ENCODE peak calls at places on chromosomes 3 and 15, in seven cellular contexts. One of them, this sample, is unnamed.

GRCh38 chr3:64048631-64049061 is 25.4 kb upstream of the PSMD6 start:
- DNase-seq in hepatocyte: no peak
- DNase-seq in vagina: no peak
- DNase-seq in endothelial cell of umbilical vein: peak; percentile 57
- DNase-seq in uterus: no peak
- DNase-seq in GM23248: peak; percentile 67
- DNase-seq in SJSA1: no peak
- DNase-seq in this sample: no peak

GRCh38 chr3:114660124-114660523 is 366.3 kb downstream of the TIGIT start:
- DNase-seq in hepatocyte: peak; percentile 11
- DNase-seq in vagina: no peak
- DNase-seq in endothelial cell of umbilical vein: peak; percentile 93
- DNase-seq in uterus: no peak
- DNase-seq in GM23248: peak; percentile 48
- DNase-seq in SJSA1: no peak
- DNase-seq in this sample: peak; percentile 44

GRCh38 chr3:36700537-36701248 is 63.7 kb downstream of the DCLK3 start:
- DNase-seq in hepatocyte: peak; percentile 75
- DNase-seq in vagina: no peak
- DNase-seq in endothelial cell of umbilical vein: peak; percentile 52
- DNase-seq in uterus: peak; percentile 53
- DNase-seq in GM23248: peak; percentile 89
- DNase-seq in SJSA1: peak; percentile 45
- DNase-seq in this sample: peak; percentile 16

GRCh38 chr3:187360087-187360486 is 8.1 kb upstream of the RTP4 start:
- DNase-seq in hepatocyte: no peak
- DNase-seq in vagina: no peak
- DNase-seq in endothelial cell of umbilical vein: no peak
- DNase-seq in uterus: no peak
- DNase-seq in GM23248: no peak
- DNase-seq in SJSA1: no peak
- DNase-seq in this sample: no peak

GRCh38 chr3:120265989-120266388 is 19.0 kb downstream of the GPR156 start:
- DNase-seq in hepatocyte: no peak
- DNase-seq in vagina: no peak
- DNase-seq in endothelial cell of umbilical vein: no peak
- DNase-seq in uterus: no peak
- DNase-seq in GM23248: no peak
- DNase-seq in SJSA1: no peak
- DNase-seq in this sample: no peak

GRCh38 chr3:105806361-105806760 is 62.5 kb downstream of the CBLB start:
- DNase-seq in hepatocyte: no peak
- DNase-seq in vagina: no peak
- DNase-seq in endothelial cell of umbilical vein: peak; percentile 66
- DNase-seq in uterus: no peak
- DNase-seq in GM23248: peak; percentile 72
- DNase-seq in SJSA1: peak; percentile 24
- DNase-seq in this sample: no peak

GRCh38 chr3:15300318-15301078 is 31.9 kb downstream of the SH3BP5 start:
- DNase-seq in hepatocyte: no peak
- DNase-seq in vagina: no peak
- DNase-seq in endothelial cell of umbilical vein: peak; percentile 94
- DNase-seq in uterus: no peak
- DNase-seq in GM23248: peak; percentile 93
- DNase-seq in SJSA1: peak; percentile 47
- DNase-seq in this sample: no peak

GRCh38 chr3:72255736-72256559 is 471.0 kb upstream of the PROK2 start:
- DNase-seq in hepatocyte: peak; percentile 48
- DNase-seq in vagina: no peak
- DNase-seq in endothelial cell of umbilical vein: peak; percentile 26
- DNase-seq in uterus: peak; percentile 44
- DNase-seq in GM23248: no peak
- DNase-seq in SJSA1: peak; percentile 71
- DNase-seq in this sample: peak; percentile 26

GRCh38 chr15:66359740-66360139 is 3.3 kb upstream of the TIPIN start:
- DNase-seq in hepatocyte: peak; percentile 57
- DNase-seq in vagina: no peak
- DNase-seq in endothelial cell of umbilical vein: no peak
- DNase-seq in uterus: no peak
- DNase-seq in GM23248: no peak
- DNase-seq in SJSA1: no peak
- DNase-seq in this sample: no peak

GRCh38 chr3:189267981-189268613 is 96.3 kb downstream of the TPRG1 start:
- DNase-seq in hepatocyte: no peak
- DNase-seq in vagina: no peak
- DNase-seq in endothelial cell of umbilical vein: no peak
- DNase-seq in uterus: no peak
- DNase-seq in GM23248: peak; percentile 57
- DNase-seq in SJSA1: no peak
- DNase-seq in this sample: no peak

GRCh38 chr3:15151166-15151565 is 52.2 kb upstream of the RBSN start:
- DNase-seq in hepatocyte: no peak
- DNase-seq in vagina: no peak
- DNase-seq in endothelial cell of umbilical vein: no peak
- DNase-seq in uterus: no peak
- DNase-seq in GM23248: no peak
- DNase-seq in SJSA1: no peak
- DNase-seq in this sample: no peak

GRCh38 chr3:21613372-21614070 is 137.5 kb downstream of the ZNF385D start:
- DNase-seq in hepatocyte: no peak
- DNase-seq in vagina: no peak
- DNase-seq in endothelial cell of umbilical vein: no peak
- DNase-seq in uterus: no peak
- DNase-seq in GM23248: no peak
- DNase-seq in SJSA1: no peak
- DNase-seq in this sample: no peak

GRCh38 chr15:42155546-42156265 is 730 bp downstream of the PLA2G4F start:
- DNase-seq in hepatocyte: peak; percentile 82
- DNase-seq in vagina: no peak
- DNase-seq in endothelial cell of umbilical vein: no peak
- DNase-seq in uterus: no peak
- DNase-seq in GM23248: no peak
- DNase-seq in SJSA1: no peak
- DNase-seq in this sample: no peak

GRCh38 chr15:67125589-67126502 is 60.4 kb downstream of the SMAD3 start:
- DNase-seq in hepatocyte: peak; percentile 68
- DNase-seq in vagina: no peak
- DNase-seq in endothelial cell of umbilical vein: peak; percentile 94
- DNase-seq in uterus: peak; percentile 79
- DNase-seq in GM23248: peak; percentile 98
- DNase-seq in SJSA1: peak; percentile 88
- DNase-seq in this sample: peak; percentile 84

GRCh38 chr3:194206375-194206774 is 70.4 kb downstream of the HES1 start:
- DNase-seq in hepatocyte: no peak
- DNase-seq in vagina: no peak
- DNase-seq in endothelial cell of umbilical vein: peak; percentile 76
- DNase-seq in uterus: peak; percentile 80
- DNase-seq in GM23248: peak; percentile 21
- DNase-seq in SJSA1: no peak
- DNase-seq in this sample: peak; percentile 34

GRCh38 chr3:149968216-149968615 is 2.5 kb downstream of the PFN2 start:
- DNase-seq in hepatocyte: no peak
- DNase-seq in vagina: no peak
- DNase-seq in endothelial cell of umbilical vein: no peak
- DNase-seq in uterus: no peak
- DNase-seq in GM23248: peak; percentile 54
- DNase-seq in SJSA1: peak; percentile 62
- DNase-seq in this sample: no peak

GRCh38 chr15:63473999-63474809 is 30.2 kb upstream of the USP3 start:
- DNase-seq in hepatocyte: peak; percentile 88
- DNase-seq in vagina: no peak
- DNase-seq in endothelial cell of umbilical vein: no peak
- DNase-seq in uterus: no peak
- DNase-seq in GM23248: peak; percentile 87
- DNase-seq in SJSA1: no peak
- DNase-seq in this sample: no peak

GRCh38 chr3:195570912-195571311 is 12.8 kb downstream of the APOD start:
- DNase-seq in hepatocyte: no peak
- DNase-seq in vagina: no peak
- DNase-seq in endothelial cell of umbilical vein: no peak
- DNase-seq in uterus: no peak
- DNase-seq in GM23248: no peak
- DNase-seq in SJSA1: no peak
- DNase-seq in this sample: no peak

DNA sequence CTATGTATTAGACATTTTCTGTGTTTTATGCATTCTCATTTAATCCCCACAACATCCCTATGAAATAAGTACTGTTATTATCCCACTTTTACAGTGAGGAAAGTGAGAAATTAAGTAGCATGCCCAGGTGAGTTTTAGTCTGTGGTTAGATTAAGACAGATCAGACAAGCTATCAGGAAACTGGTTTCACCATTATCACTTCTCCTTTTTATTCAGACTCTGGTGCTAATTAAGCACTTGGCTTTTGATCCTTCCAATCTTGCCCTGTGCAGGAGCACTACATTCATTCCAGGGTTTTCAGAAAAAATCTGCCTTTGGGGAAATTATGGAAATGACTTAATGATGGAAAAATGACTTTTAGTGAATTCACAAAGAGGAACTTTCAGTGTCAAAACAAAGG is 115.2 kb downstream of the TMEM108 start:
- DNase-seq in hepatocyte: no peak
- DNase-seq in vagina: no peak
- DNase-seq in endothelial cell of umbilical vein: no peak
- DNase-seq in uterus: no peak
- DNase-seq in GM23248: no peak
- DNase-seq in SJSA1: no peak
- DNase-seq in this sample: no peak
- H3K4me3 ChIP-seq in hepatocyte: no peak overlapping the region
- H3K4me3 ChIP-seq in vagina: no peak overlapping the region
- H3K4me3 ChIP-seq in endothelial cell of umbilical vein: no peak overlapping the region
- H3K4me3 ChIP-seq in uterus: no peak overlapping the region
- H3K4me3 ChIP-seq in GM23248: no peak overlapping the region
- H3K4me3 ChIP-seq in SJSA1: no peak overlapping the region
- H3K4me3 ChIP-seq in this sample: no peak overlapping the region

GRCh38 chr3:52894756-52895155 is 2.6 kb downstream of the STIMATE start:
- DNase-seq in hepatocyte: no peak
- DNase-seq in vagina: peak; percentile 74
- DNase-seq in endothelial cell of umbilical vein: no peak
- DNase-seq in uterus: no peak
- DNase-seq in GM23248: no peak
- DNase-seq in SJSA1: no peak
- DNase-seq in this sample: no peak
- H3K4me1 ChIP-seq in hepatocyte: peaks cover 37% of the 10 kb centered on the region
- H3K4me1 ChIP-seq in vagina: peaks cover 71% of the 10 kb centered on the region
- H3K4me1 ChIP-seq in endothelial cell of umbilical vein: peaks cover 11% of the 10 kb centered on the region
- H3K4me1 ChIP-seq in uterus: no peaks in the 10 kb centered on the region
- H3K4me1 ChIP-seq in GM23248: peaks cover 30% of the 10 kb centered on the region
- H3K4me1 ChIP-seq in SJSA1: peaks cover 19% of the 10 kb centered on the region
- H3K4me1 ChIP-seq in this sample: peaks cover 68% of the 10 kb centered on the region

GRCh38 chr3:63047068-63047467 is 171.9 kb upstream of the CADPS start:
- DNase-seq in hepatocyte: peak; percentile 23
- DNase-seq in vagina: no peak
- DNase-seq in endothelial cell of umbilical vein: no peak
- DNase-seq in uterus: no peak
- DNase-seq in GM23248: no peak
- DNase-seq in SJSA1: no peak
- DNase-seq in this sample: no peak

GRCh38 chr3:63043631-63044030 is 168.4 kb upstream of the CADPS start:
- DNase-seq in hepatocyte: peak; percentile 41
- DNase-seq in vagina: no peak
- DNase-seq in endothelial cell of umbilical vein: no peak
- DNase-seq in uterus: no peak
- DNase-seq in GM23248: peak; percentile 78
- DNase-seq in SJSA1: peak; percentile 4
- DNase-seq in this sample: no peak

GRCh38 chr3:63046580-63046979 is 171.4 kb upstream of the CADPS start:
- DNase-seq in hepatocyte: peak; percentile 9
- DNase-seq in vagina: no peak
- DNase-seq in endothelial cell of umbilical vein: no peak
- DNase-seq in uterus: no peak
- DNase-seq in GM23248: no peak
- DNase-seq in SJSA1: no peak
- DNase-seq in this sample: no peak

GRCh38 chr3:63046152-63046551 is 170.9 kb upstream of the CADPS start:
- DNase-seq in hepatocyte: peak; percentile 12
- DNase-seq in vagina: no peak
- DNase-seq in endothelial cell of umbilical vein: no peak
- DNase-seq in uterus: no peak
- DNase-seq in GM23248: no peak
- DNase-seq in SJSA1: no peak
- DNase-seq in this sample: no peak

DNA sequence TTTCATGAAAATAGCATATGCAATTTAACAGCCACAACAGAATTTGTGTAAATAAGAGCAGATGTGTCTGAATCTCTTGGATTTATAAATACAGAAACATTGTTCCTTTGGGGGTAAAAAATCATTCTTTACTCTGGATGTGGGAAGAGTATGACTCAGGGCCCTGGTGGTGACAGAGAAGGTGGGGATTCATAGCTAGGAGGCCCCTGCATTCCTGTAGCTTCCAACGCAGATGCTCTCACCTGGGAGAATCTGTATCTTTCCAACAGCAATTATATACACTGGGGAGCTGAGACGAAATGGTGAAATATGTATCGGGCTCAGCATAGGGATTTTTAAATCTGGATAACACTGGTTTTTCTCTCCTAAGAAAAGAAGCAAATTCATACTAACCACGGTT is 167.7 kb upstream of the CADPS start:
- DNase-seq in hepatocyte: no peak
- DNase-seq in vagina: no peak
- DNase-seq in endothelial cell of umbilical vein: no peak
- DNase-seq in uterus: no peak
- DNase-seq in GM23248: peak; percentile 35
- DNase-seq in SJSA1: no peak
- DNase-seq in this sample: no peak
- H3K27ac ChIP-seq in hepatocyte: no peak overlapping the region
- H3K27ac ChIP-seq in vagina: no peak overlapping the region
- H3K27ac ChIP-seq in endothelial cell of umbilical vein: no peak overlapping the region
- H3K27ac ChIP-seq in uterus: no peak overlapping the region
- H3K27ac ChIP-seq in GM23248: no peak overlapping the region
- H3K27ac ChIP-seq in SJSA1: no peak overlapping the region
- H3K27ac ChIP-seq in this sample: no peak overlapping the region

DNA sequence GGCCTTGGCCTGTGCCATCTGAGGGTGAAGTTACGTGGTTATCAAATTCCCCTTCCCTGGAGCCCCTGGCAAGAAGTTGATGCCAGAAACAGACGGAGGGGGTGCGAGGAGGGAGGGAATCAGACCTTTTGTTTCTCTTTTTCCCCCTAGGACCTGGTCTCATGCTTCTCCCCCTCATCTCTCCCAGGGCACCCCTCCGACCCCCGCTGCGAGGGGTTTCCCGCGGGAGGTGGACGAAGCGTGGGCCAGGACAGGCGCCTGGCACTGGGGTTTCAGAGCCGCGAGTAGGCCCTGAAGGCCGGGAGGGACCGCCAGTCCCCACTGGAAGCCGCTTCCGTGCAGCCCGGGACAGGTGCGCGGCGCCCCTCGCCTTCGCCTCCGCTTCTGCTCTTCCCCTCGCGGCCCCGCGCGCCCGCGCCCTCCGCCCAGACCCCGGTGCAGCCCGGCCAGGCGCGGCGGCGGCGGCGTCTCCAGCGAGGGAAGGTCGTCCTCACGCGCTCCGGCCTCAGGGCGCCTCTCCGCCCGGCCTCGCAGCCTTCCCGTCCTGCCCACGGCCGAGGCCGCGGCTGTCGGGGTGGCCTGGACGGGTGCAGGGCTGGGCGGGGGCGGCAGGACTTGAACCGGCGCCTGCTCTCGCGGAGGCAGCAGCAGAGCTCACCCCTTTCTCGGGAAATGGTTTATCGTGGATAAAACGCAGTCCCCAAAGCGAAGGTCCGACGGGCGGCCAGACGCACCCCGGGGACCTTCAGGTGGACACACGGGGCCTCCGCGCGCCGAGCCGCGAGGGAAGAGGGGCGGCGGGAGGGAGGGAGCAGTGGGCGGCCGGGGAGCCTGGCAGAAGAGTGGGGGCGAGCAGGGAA is 31.5 kb upstream of the ADAMTS17 start:
- DNase-seq in hepatocyte: peak; percentile 6
- DNase-seq in vagina: no peak
- DNase-seq in endothelial cell of umbilical vein: no peak
- DNase-seq in uterus: peak; percentile 18
- DNase-seq in GM23248: no peak
- DNase-seq in SJSA1: no peak
- DNase-seq in this sample: no peak
- H3K4me3 ChIP-seq in hepatocyte: peak overlapping the region; percentile 49
- H3K4me3 ChIP-seq in vagina: peak overlapping the region; percentile 49
- H3K4me3 ChIP-seq in endothelial cell of umbilical vein: no peak overlapping the region
- H3K4me3 ChIP-seq in uterus: peak overlapping the region; percentile 52
- H3K4me3 ChIP-seq in GM23248: no peak overlapping the region
- H3K4me3 ChIP-seq in SJSA1: no peak overlapping the region
- H3K4me3 ChIP-seq in this sample: peak overlapping the region; percentile 36